ENCODE peak calls at places on chromosomes 5 and 9, in six cellular contexts. I, L, O, H, U and S are unnamed samples.

GRCh38 chr5:111262815-111263214 is 38.6 kb downstream of the CAMK4 start:
- DNase-seq in I (no peak), L (no peak), O (no peak), H (no peak), U (no peak), S (peak)

GRCh38 chr9:33189331-33189731 is 22.2 kb upstream of the B4GALT1 start:
- DNase-seq in I (no peak), L (no peak), O (no peak), H (no peak), U (no peak), S (no peak)

GRCh38 chr9:135588886-135589595 is 27.5 kb downstream of the PAEP start:
- DNase-seq in I (no peak), L (peak), O (no peak), H (no peak), U (no peak), S (no peak)

GRCh38 chr5:56829137-56829536 is 13.8 kb downstream of the MAP3K1 start:
- DNase-seq in I (no peak), L (no peak), O (no peak), H (peak), U (no peak), S (peak)

GRCh38 chr5:55154893-55155292 is 5.1 kb upstream of the GPX8 start:
- DNase-seq in I (peak), L (no peak), O (peak), H (peak), U (no peak), S (peak)

GRCh38 chr5:141496038-141496437 is 7.2 kb downstream of the PCDHGC5 start:
- DNase-seq in I (no peak), L (no peak), O (peak), H (no peak), U (no peak), S (no peak)

GRCh38 chr5:161966544-161966943 is 101.0 kb upstream of the GABRG2 start:
- DNase-seq in I (peak), L (no peak), O (no peak), H (no peak), U (no peak), S (peak)

GRCh38 chr5:94184870-94185269 is 433.5 kb downstream of the KIAA0825 start:
- DNase-seq in I (no peak), L (no peak), O (no peak), H (no peak), U (no peak), S (no peak)

GRCh38 chr5:102971693-102972293 is 148.1 kb downstream of the GIN1 start:
- DNase-seq in I (peak), L (no peak), O (peak), H (peak), U (peak), S (peak)

GRCh38 chr5:103498211-103498610 is 64.4 kb downstream of the NUDT12 start:
- DNase-seq in I (no peak), L (no peak), O (no peak), H (no peak), U (no peak), S (no peak)

GRCh38 chr5:149206524-149207141 is 65.0 kb upstream of the AFAP1L1 start:
- DNase-seq in I (no peak), L (no peak), O (no peak), H (peak), U (peak), S (peak)

GRCh38 chr5:124895236-124895635 is 148.8 kb upstream of the ZNF608 start:
- DNase-seq in I (no peak), L (no peak), O (no peak), H (no peak), U (no peak), S (no peak)

GRCh38 chr5:142325677-142326479 is 1.1 kb upstream of the SPRY4 start:
- DNase-seq in I (peak), L (no peak), O (peak), H (peak), U (no peak), S (peak)

GRCh38 chr5:159202151-159202550 is 7.2 kb downstream of the RNF145 start:
- DNase-seq in I (no peak), L (no peak), O (no peak), H (no peak), U (no peak), S (no peak)

GRCh38 chr9:104997536-104997935 is 69.6 kb upstream of the ABCA1 start:
- DNase-seq in I (peak), L (no peak), O (no peak), H (no peak), U (no peak), S (no peak)

GRCh38 chr5:92944903-92945629 is 636.0 kb downstream of the NR2F1-AS1 start:
- DNase-seq in I (peak), L (no peak), O (peak), H (peak), U (no peak), S (no peak)

GRCh38 chr9:136742640-136743391 is at the start of gene LCN10:
- DNase-seq in I (no peak), L (no peak), O (no peak), H (no peak), U (no peak), S (no peak)

GRCh38 chr5:154395407-154396106 is 50.2 kb upstream of the SAP30L start:
- DNase-seq in I (no peak), L (peak), O (peak), H (no peak), U (peak), S (peak)

GRCh38 chr9:108664309-108665255 is 191.2 kb downstream of the ACTL7B start:
- DNase-seq in I (no peak), L (no peak), O (no peak), H (no peak), U (no peak), S (peak)

GRCh38 chr9:132372177-132373095 is 17.6 kb upstream of the SETX start:
- DNase-seq in I (no peak), L (peak), O (no peak), H (peak), U (no peak), S (peak)

GRCh38 chr5:176438959-176439757 is 9.0 kb upstream of the FAF2 start:
- DNase-seq in I (peak), L (no peak), O (peak), H (peak), U (no peak), S (peak)

GRCh38 chr9:103037508-103038477 is 42.7 kb downstream of the CYLC2 start:
- DNase-seq in I (peak), L (peak), O (peak), H (no peak), U (no peak), S (no peak)

GRCh38 chr5:154157483-154158378 is 32.8 kb upstream of the GALNT10 start:
- DNase-seq in I (no peak), L (no peak), O (no peak), H (no peak), U (no peak), S (no peak)

GRCh38 chr9:13750061-13750460 is 470.6 kb upstream of the MPDZ start:
- DNase-seq in I (peak), L (no peak), O (peak), H (peak), U (peak), S (peak)

GRCh38 chr5:78959767-78960166 is 25.3 kb downstream of the ARSB start:
- DNase-seq in I (no peak), L (no peak), O (no peak), H (no peak), U (no peak), S (no peak)

GRCh38 chr9:71680189-71680983 is 87.9 kb downstream of the CEMIP2 start:
- DNase-seq in I (peak), L (no peak), O (peak), H (peak), U (no peak), S (peak)

GRCh38 chr5:2007437-2007905 is 124.7 kb upstream of the IRX4 start:
- DNase-seq in I (no peak), L (no peak), O (no peak), H (no peak), U (no peak), S (no peak)

GRCh38 chr5:88805151-88805784 is 77.7 kb downstream of the MEF2C start:
- DNase-seq in I (no peak), L (no peak), O (no peak), H (no peak), U (no peak), S (no peak)

GRCh38 chr5:37834542-37835399 is 5.1 kb downstream of the GDNF start:
- DNase-seq in I (no peak), L (peak), O (no peak), H (no peak), U (no peak), S (no peak)

GRCh38 chr5:37831821-37832524 is 7.9 kb downstream of the GDNF start:
- DNase-seq in I (no peak), L (no peak), O (no peak), H (peak), U (no peak), S (peak)

GRCh38 chr5:37835400-37835973 is 4.4 kb downstream of the GDNF start:
- DNase-seq in I (no peak), L (no peak), O (no peak), H (no peak), U (no peak), S (no peak)

GRCh38 chr5:37836173-37837100 is 3.4 kb downstream of the GDNF start:
- DNase-seq in I (peak), L (peak), O (peak), H (peak), U (no peak), S (no peak)

GRCh38 chr5:37833990-37834389 is 5.9 kb downstream of the GDNF start:
- DNase-seq in I (no peak), L (no peak), O (no peak), H (no peak), U (no peak), S (no peak)
- H3K4me3 ChIP-seq in I (no peak), L (peak), O (no peak), H (no peak), U (no peak), S (no peak)

GRCh38 chr9:111916234-111916645 is 19.6 kb downstream of the UGCG start:
- DNase-seq in I (no peak), L (no peak), O (no peak), H (no peak), U (no peak), S (no peak)

GRCh38 chr9:111914749-111915424 is 18.3 kb downstream of the UGCG start:
- DNase-seq in I (peak), L (no peak), O (no peak), H (no peak), U (no peak), S (no peak)

GRCh38 chr9:111913159-111913558 is 16.5 kb downstream of the UGCG start:
- DNase-seq in I (no peak), L (no peak), O (no peak), H (no peak), U (no peak), S (no peak)

GRCh38 chr9:111917201-111917600 is 20.6 kb downstream of the UGCG start:
- DNase-seq in I (no peak), L (no peak), O (no peak), H (no peak), U (no peak), S (no peak)

DNA sequence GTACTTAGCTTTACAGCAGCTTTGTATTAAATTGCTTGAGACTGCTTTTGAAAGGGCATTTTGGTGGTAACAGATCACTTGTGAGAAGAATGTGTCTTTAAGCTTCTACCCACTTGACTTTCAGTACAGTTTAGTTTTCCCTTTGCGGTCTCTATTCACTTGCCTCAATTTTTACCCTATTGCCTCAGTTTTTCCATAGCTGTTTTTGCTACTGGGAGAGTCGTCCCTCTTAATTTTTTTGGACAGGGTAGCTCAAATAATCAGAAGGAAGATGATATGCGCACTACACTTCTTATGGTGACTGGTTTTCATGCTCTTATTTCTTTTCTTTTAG is 18.8 kb downstream of the UGCG start:
- DNase-seq in I (no peak), L (no peak), O (no peak), H (no peak), U (no peak), S (no peak)
- H3K4me3 ChIP-seq in I (no peak), L (no peak), O (no peak), H (no peak), U (no peak), S (no peak)

GRCh38 chr5:11737010-11737409 is 167.2 kb downstream of the CTNND2 start:
- DNase-seq in I (no peak), L (no peak), O (no peak), H (no peak), U (no peak), S (no peak)
- H3K4me3 ChIP-seq in I (no peak), L (no peak), O (no peak), H (no peak), U (no peak), S (no peak)

DNA sequence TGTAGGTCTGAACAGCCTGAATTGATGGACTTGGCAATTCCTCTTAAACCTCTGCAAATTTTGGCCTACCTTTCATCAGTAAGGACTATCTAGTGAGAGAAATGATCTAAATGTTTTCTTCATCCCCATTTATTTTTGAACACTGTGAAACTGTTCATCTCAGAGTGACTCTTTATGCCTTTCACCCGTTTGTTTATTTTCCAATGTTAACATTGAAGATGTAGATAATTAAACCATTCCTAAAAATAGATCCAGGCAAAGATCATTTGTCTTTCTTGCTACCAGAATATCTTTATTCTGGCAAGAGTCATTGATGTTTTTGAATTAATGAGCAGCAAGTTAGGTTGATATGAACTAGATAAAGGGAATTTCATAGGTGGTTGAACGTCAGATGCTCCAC is 3.2 kb downstream of the CPEB4 start:
- DNase-seq in I (no peak), L (no peak), O (no peak), H (no peak), U (no peak), S (no peak)
- H3K4me3 ChIP-seq in I (peak), L (peak), O (peak), H (peak), U (peak), S (peak)

DNA sequence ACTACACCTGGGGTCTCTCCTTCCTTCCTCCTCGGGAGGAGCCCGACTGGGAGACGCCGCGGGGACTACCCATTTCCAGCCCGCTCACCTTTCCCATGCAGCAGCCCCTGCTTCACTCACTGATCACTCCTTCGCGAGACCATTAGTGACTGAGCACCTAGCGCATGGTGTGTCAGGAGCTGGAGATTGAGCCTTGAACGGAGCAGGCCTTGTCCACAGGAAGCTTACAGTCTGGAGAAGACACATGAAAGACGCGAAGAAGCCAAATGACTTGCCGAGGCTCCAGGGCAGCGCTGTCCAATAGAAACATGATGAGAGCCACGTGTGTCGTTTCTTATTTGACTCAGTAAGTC is 283 bp upstream of the CFAP90 start:
- DNase-seq in I (no peak), L (no peak), O (no peak), H (no peak), U (no peak), S (no peak)
- H3K4me3 ChIP-seq in I (peak), L (peak), O (peak), H (no peak), U (no peak), S (peak)